ENCODE peak calls at places on chromosomes 5 and 9, in ten cellular contexts. One of them, this sample, is unnamed.

GRCh38 chr5:142432369-142432863 is 107.6 kb upstream of the SPRY4 start:
- DNase-seq in pancreas: peak
- DNase-seq in PC-3: no peak
- DNase-seq in CD8-positive, alpha-beta T cell: no peak
- DNase-seq in hepatocyte: no peak
- DNase-seq in ovary: no peak
- DNase-seq in mammary epithelial cell: no peak
- DNase-seq in IMR-90: no peak
- DNase-seq in prostate gland: peak
- DNase-seq in GM23338: no peak
- DNase-seq in this sample: no peak

GRCh38 chr5:60613826-60614225 is 86.1 kb downstream of the DEPDC1B start:
- DNase-seq in prostate gland: no peak
- DNase-seq in mammary epithelial cell: no peak
- DNase-seq in IMR-90: no peak
- DNase-seq in pancreas: no peak
- DNase-seq in GM23338: no peak
- DNase-seq in ovary: no peak
- DNase-seq in CD8-positive, alpha-beta T cell: no peak
- DNase-seq in PC-3: no peak
- DNase-seq in hepatocyte: no peak
- DNase-seq in this sample: no peak

GRCh38 chr5:73791389-73791788 is 165.4 kb downstream of the ARHGEF28 start:
- DNase-seq in PC-3: no peak
- DNase-seq in CD8-positive, alpha-beta T cell: no peak
- DNase-seq in hepatocyte: no peak
- DNase-seq in IMR-90: no peak
- DNase-seq in GM23338: no peak
- DNase-seq in mammary epithelial cell: no peak
- DNase-seq in ovary: no peak
- DNase-seq in prostate gland: no peak
- DNase-seq in pancreas: no peak
- DNase-seq in this sample: no peak

GRCh38 chr9:214488-215448 is at the start of gene DOCK8:
- DNase-seq in ovary: peak
- DNase-seq in CD8-positive, alpha-beta T cell: peak
- DNase-seq in GM23338: peak
- DNase-seq in PC-3: peak
- DNase-seq in mammary epithelial cell: peak
- DNase-seq in pancreas: peak
- DNase-seq in IMR-90: no peak
- DNase-seq in prostate gland: peak
- DNase-seq in hepatocyte: peak
- DNase-seq in this sample: no peak

GRCh38 chr5:158287643-158288228 is 428.8 kb upstream of the CLINT1 start:
- DNase-seq in pancreas: no peak
- DNase-seq in PC-3: peak
- DNase-seq in IMR-90: peak
- DNase-seq in ovary: peak
- DNase-seq in hepatocyte: peak
- DNase-seq in CD8-positive, alpha-beta T cell: no peak
- DNase-seq in prostate gland: peak
- DNase-seq in mammary epithelial cell: peak
- DNase-seq in GM23338: no peak
- DNase-seq in this sample: no peak

GRCh38 chr9:87271696-87272477 is 225.8 kb upstream of the DAPK1 start:
- DNase-seq in prostate gland: no peak
- DNase-seq in ovary: no peak
- DNase-seq in mammary epithelial cell: no peak
- DNase-seq in hepatocyte: no peak
- DNase-seq in GM23338: no peak
- DNase-seq in IMR-90: peak
- DNase-seq in pancreas: no peak
- DNase-seq in CD8-positive, alpha-beta T cell: no peak
- DNase-seq in PC-3: no peak
- DNase-seq in this sample: no peak

GRCh38 chr5:38305148-38305547 is 46.8 kb downstream of the EGFLAM start:
- DNase-seq in PC-3: no peak
- DNase-seq in CD8-positive, alpha-beta T cell: no peak
- DNase-seq in hepatocyte: no peak
- DNase-seq in prostate gland: no peak
- DNase-seq in ovary: no peak
- DNase-seq in mammary epithelial cell: no peak
- DNase-seq in pancreas: no peak
- DNase-seq in GM23338: no peak
- DNase-seq in IMR-90: no peak
- DNase-seq in this sample: no peak

GRCh38 chr9:88092699-88093359 is 45.4 kb downstream of the SPATA31C2 start:
- DNase-seq in hepatocyte: peak
- DNase-seq in GM23338: peak
- DNase-seq in PC-3: no peak
- DNase-seq in IMR-90: peak
- DNase-seq in prostate gland: no peak
- DNase-seq in ovary: peak
- DNase-seq in mammary epithelial cell: no peak
- DNase-seq in pancreas: no peak
- DNase-seq in CD8-positive, alpha-beta T cell: no peak
- DNase-seq in this sample: no peak

GRCh38 chr9:130443456-130443801 is 1.3 kb upstream of the ASS1 start:
- DNase-seq in pancreas: no peak
- DNase-seq in ovary: no peak
- DNase-seq in prostate gland: no peak
- DNase-seq in mammary epithelial cell: no peak
- DNase-seq in hepatocyte: no peak
- DNase-seq in CD8-positive, alpha-beta T cell: no peak
- DNase-seq in PC-3: no peak
- DNase-seq in IMR-90: no peak
- DNase-seq in GM23338: no peak
- DNase-seq in this sample: no peak

GRCh38 chr9:130445268-130445983 is 665 bp downstream of the ASS1 start:
- DNase-seq in prostate gland: no peak
- DNase-seq in CD8-positive, alpha-beta T cell: no peak
- DNase-seq in IMR-90: no peak
- DNase-seq in hepatocyte: peak
- DNase-seq in ovary: peak
- DNase-seq in PC-3: peak
- DNase-seq in pancreas: peak
- DNase-seq in GM23338: peak
- DNase-seq in mammary epithelial cell: peak
- DNase-seq in this sample: no peak

GRCh38 chr9:130446111-130446861 is 1.5 kb downstream of the ASS1 start:
- DNase-seq in hepatocyte: peak
- DNase-seq in prostate gland: peak
- DNase-seq in GM23338: peak
- DNase-seq in pancreas: peak
- DNase-seq in ovary: peak
- DNase-seq in PC-3: peak
- DNase-seq in CD8-positive, alpha-beta T cell: no peak
- DNase-seq in mammary epithelial cell: peak
- DNase-seq in IMR-90: peak
- DNase-seq in this sample: no peak

GRCh38 chr9:130443840-130444492 is 795 bp upstream of the ASS1 start:
- DNase-seq in prostate gland: no peak
- DNase-seq in CD8-positive, alpha-beta T cell: no peak
- DNase-seq in mammary epithelial cell: no peak
- DNase-seq in IMR-90: no peak
- DNase-seq in GM23338: no peak
- DNase-seq in PC-3: no peak
- DNase-seq in pancreas: no peak
- DNase-seq in ovary: peak
- DNase-seq in hepatocyte: no peak
- DNase-seq in this sample: no peak

DNA sequence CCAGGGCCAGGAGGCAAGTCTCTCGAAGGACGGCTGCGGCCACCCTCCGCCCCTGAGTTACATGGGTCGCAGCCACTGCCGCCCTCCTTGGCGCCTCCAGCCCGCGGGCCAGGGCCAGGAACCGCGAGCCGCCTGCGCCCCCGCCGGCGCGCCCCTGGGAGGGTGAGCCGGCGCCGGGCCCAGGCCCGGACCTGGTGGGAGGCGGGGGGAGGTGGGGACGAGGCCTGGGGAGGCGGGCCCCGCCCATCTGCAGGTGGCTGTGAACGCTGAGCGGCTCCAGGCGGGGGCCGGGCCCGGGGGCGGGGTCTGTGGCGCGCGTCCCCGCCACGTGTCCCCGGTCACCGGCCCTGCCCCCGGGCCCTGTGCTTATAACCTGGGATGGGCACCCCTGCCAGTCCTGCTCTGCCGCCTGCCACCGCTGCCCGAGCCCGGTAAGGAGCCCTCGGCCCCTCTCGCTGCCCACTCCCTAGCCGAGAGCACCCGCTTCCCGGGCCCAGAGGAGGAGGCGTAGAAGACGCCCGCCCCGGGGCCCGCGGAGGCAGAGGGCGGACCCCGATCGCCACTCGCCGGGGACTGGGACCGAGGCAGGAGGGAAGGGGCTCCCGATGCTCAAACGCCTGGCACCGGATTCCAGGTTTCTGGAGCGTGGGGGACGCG is at the start of gene ASS1:
- DNase-seq in mammary epithelial cell: peak
- DNase-seq in CD8-positive, alpha-beta T cell: no peak
- DNase-seq in PC-3: peak
- DNase-seq in IMR-90: no peak
- DNase-seq in prostate gland: peak
- DNase-seq in hepatocyte: peak
- DNase-seq in ovary: peak
- DNase-seq in GM23338: peak
- DNase-seq in pancreas: peak
- DNase-seq in this sample: no peak
- H3K27ac ChIP-seq in mammary epithelial cell: peak
- H3K27ac ChIP-seq in CD8-positive, alpha-beta T cell: no peak
- H3K27ac ChIP-seq in PC-3: no peak
- H3K27ac ChIP-seq in IMR-90: peak
- H3K27ac ChIP-seq in prostate gland: peak
- H3K27ac ChIP-seq in hepatocyte: peak
- H3K27ac ChIP-seq in ovary: peak
- H3K27ac ChIP-seq in GM23338: no peak
- H3K27ac ChIP-seq in pancreas: peak
- H3K27ac ChIP-seq in this sample: no peak

DNA sequence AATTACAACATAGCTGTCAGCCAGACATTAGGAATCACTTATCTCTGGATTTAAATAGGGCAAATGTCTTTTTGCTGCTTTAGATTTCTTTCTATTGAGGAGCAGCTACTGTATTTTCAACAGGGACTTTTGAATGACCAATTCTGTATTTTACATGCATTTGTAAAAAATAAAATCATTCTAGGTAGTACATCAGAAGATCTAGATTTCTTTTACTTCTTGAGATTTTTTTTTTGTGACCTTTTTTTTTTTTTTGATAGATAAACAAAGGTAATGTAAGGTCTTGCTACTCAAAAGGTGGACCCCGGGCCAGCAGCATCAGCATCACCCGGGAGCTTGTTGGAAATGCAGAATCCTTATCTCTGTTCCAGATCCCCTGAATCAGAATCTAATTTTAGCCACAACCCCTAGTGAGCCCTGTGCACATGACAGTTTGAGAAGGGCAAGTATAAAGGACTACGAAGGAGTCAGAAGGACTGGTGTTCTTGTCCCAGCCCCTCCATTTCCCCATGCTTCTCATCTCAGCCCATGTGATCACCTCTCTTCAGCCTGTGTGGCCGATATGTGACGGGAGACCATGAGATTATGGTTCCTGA is 37.7 kb upstream of the CKMT2 start:
- DNase-seq in GM23338: no peak
- DNase-seq in IMR-90: no peak
- DNase-seq in ovary: no peak
- DNase-seq in PC-3: no peak
- DNase-seq in CD8-positive, alpha-beta T cell: no peak
- DNase-seq in pancreas: no peak
- DNase-seq in hepatocyte: no peak
- DNase-seq in prostate gland: no peak
- DNase-seq in mammary epithelial cell: no peak
- DNase-seq in this sample: no peak
- TF ChIP-seq CTCF in GM23338: no peak
- TF ChIP-seq CTCF in IMR-90: no peak
- TF ChIP-seq CTCF in ovary: no peak
- TF ChIP-seq CTCF in PC-3: no peak
- TF ChIP-seq CTCF in CD8-positive, alpha-beta T cell: peak
- TF ChIP-seq CTCF in pancreas: no peak
- TF ChIP-seq CTCF in hepatocyte: no peak
- TF ChIP-seq CTCF in prostate gland: no peak
- TF ChIP-seq CTCF in mammary epithelial cell: no peak
- TF ChIP-seq CTCF in this sample: no peak

GRCh38 chr9:107577140-107577776 is 87.7 kb upstream of the KLF4 start:
- DNase-seq in hepatocyte: no peak
- DNase-seq in pancreas: no peak
- DNase-seq in GM23338: no peak
- DNase-seq in mammary epithelial cell: no peak
- DNase-seq in prostate gland: no peak
- DNase-seq in ovary: no peak
- DNase-seq in CD8-positive, alpha-beta T cell: no peak
- DNase-seq in IMR-90: no peak
- DNase-seq in PC-3: no peak
- DNase-seq in this sample: no peak
- H3K27ac ChIP-seq in hepatocyte: no peak
- H3K27ac ChIP-seq in pancreas: no peak
- H3K27ac ChIP-seq in GM23338: no peak
- H3K27ac ChIP-seq in mammary epithelial cell: no peak
- H3K27ac ChIP-seq in prostate gland: no peak
- H3K27ac ChIP-seq in ovary: no peak
- H3K27ac ChIP-seq in CD8-positive, alpha-beta T cell: no peak
- H3K27ac ChIP-seq in IMR-90: no peak
- H3K27ac ChIP-seq in PC-3: no peak
- H3K27ac ChIP-seq in this sample: no peak

GRCh38 chr5:10253390-10253789 is 3.3 kb downstream of the CCT5 start:
- DNase-seq in hepatocyte: no peak
- DNase-seq in prostate gland: no peak
- DNase-seq in ovary: no peak
- DNase-seq in mammary epithelial cell: no peak
- DNase-seq in pancreas: no peak
- DNase-seq in CD8-positive, alpha-beta T cell: no peak
- DNase-seq in GM23338: no peak
- DNase-seq in PC-3: no peak
- DNase-seq in IMR-90: no peak
- DNase-seq in this sample: no peak

GRCh38 chr5:10250804-10251276 is 760 bp downstream of the CCT5 start:
- DNase-seq in prostate gland: no peak
- DNase-seq in GM23338: no peak
- DNase-seq in PC-3: peak
- DNase-seq in CD8-positive, alpha-beta T cell: no peak
- DNase-seq in IMR-90: peak
- DNase-seq in pancreas: no peak
- DNase-seq in mammary epithelial cell: peak
- DNase-seq in ovary: no peak
- DNase-seq in hepatocyte: no peak
- DNase-seq in this sample: no peak

GRCh38 chr5:10251409-10251808 is 1.3 kb downstream of the CCT5 start:
- DNase-seq in ovary: no peak
- DNase-seq in pancreas: no peak
- DNase-seq in GM23338: no peak
- DNase-seq in IMR-90: no peak
- DNase-seq in mammary epithelial cell: no peak
- DNase-seq in prostate gland: no peak
- DNase-seq in CD8-positive, alpha-beta T cell: no peak
- DNase-seq in hepatocyte: no peak
- DNase-seq in PC-3: peak
- DNase-seq in this sample: no peak

GRCh38 chr5:10248378-10249260 is 1.1 kb downstream of the ATPSCKMT start:
- DNase-seq in hepatocyte: no peak
- DNase-seq in IMR-90: no peak
- DNase-seq in PC-3: peak
- DNase-seq in GM23338: no peak
- DNase-seq in mammary epithelial cell: no peak
- DNase-seq in prostate gland: no peak
- DNase-seq in CD8-positive, alpha-beta T cell: no peak
- DNase-seq in ovary: no peak
- DNase-seq in pancreas: no peak
- DNase-seq in this sample: no peak

DNA sequence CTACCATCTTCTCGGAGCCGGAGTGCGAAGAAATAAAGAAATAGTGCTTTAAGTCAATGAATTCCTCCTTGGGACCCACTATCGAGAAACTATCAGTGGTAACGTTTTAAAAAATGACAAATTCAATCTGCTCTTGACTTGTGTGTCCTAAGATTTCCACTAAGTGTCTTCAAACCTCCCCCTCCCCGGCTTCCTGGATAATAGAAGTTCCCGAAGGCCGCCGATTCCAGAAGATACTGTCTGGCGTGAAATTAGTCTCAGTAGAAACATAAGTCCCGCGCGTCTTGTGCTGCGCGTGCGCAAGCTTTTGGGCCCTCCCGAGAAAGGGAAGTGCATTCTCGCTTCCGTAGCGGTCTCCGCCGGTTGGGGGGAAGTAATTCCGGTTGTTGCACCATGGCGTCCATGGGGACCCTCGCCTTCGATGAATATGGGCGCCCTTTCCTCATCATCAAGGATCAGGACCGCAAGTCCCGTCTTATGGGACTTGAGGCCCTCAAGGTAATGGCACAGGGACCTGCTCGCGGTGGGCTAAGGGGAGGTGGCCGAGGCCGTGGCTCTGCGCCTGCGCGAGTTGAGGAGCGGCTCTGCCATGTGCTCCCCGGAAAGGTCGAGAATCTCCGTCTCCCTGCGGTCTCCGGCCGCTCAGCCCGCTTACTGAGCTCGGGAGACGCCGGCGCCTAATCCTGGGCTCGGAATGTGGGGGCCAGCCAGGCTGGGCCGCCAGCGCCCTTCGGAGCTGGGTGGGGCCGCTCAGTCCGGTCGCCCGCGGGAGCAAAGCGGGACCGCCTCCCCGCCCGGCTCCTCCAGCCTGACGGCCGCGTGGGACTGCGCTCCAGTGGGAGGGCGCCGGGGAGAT is at the start of gene CCT5:
- DNase-seq in ovary: peak
- DNase-seq in CD8-positive, alpha-beta T cell: peak
- DNase-seq in GM23338: peak
- DNase-seq in IMR-90: peak
- DNase-seq in mammary epithelial cell: peak
- DNase-seq in pancreas: peak
- DNase-seq in prostate gland: peak
- DNase-seq in PC-3: peak
- DNase-seq in hepatocyte: peak
- DNase-seq in this sample: peak
- TF ChIP-seq CTCF in ovary: no peak
- TF ChIP-seq CTCF in CD8-positive, alpha-beta T cell: no peak
- TF ChIP-seq CTCF in GM23338: no peak
- TF ChIP-seq CTCF in IMR-90: no peak
- TF ChIP-seq CTCF in mammary epithelial cell: no peak
- TF ChIP-seq CTCF in pancreas: no peak
- TF ChIP-seq CTCF in prostate gland: no peak
- TF ChIP-seq CTCF in PC-3: no peak
- TF ChIP-seq CTCF in hepatocyte: no peak
- TF ChIP-seq CTCF in this sample: no peak